ENCODE peak calls at places on chromosomes 16 and 17, in ten cellular contexts. One of them, this sample, is unnamed.

GRCh38 chr17:67850991-67851631 is 25.8 kb downstream of the BPTF start:
- DNase-seq in ovary: no peak
- DNase-seq in HCT116: no peak
- DNase-seq in H54: no peak
- DNase-seq in testis: no peak
- DNase-seq in A549: no peak
- DNase-seq in gastrocnemius medialis: no peak
- DNase-seq in tibial nerve: no peak
- DNase-seq in adrenal gland: no peak
- DNase-seq in sigmoid colon: no peak
- DNase-seq in this sample: no peak

GRCh38 chr17:30221346-30221745 is 14.2 kb downstream of the SLC6A4 start:
- DNase-seq in ovary: no peak
- DNase-seq in HCT116: no peak
- DNase-seq in H54: no peak
- DNase-seq in testis: no peak
- DNase-seq in A549: no peak
- DNase-seq in gastrocnemius medialis: no peak
- DNase-seq in tibial nerve: no peak
- DNase-seq in adrenal gland: no peak
- DNase-seq in sigmoid colon: no peak
- DNase-seq in this sample: no peak

GRCh38 chr16:674968-675883 is at the start of gene RHBDL1:
- DNase-seq in ovary: no peak
- DNase-seq in HCT116: no peak
- DNase-seq in H54: no peak
- DNase-seq in testis: no peak
- DNase-seq in A549: peak; percentile 66
- DNase-seq in gastrocnemius medialis: no peak
- DNase-seq in tibial nerve: no peak
- DNase-seq in adrenal gland: peak; percentile 61
- DNase-seq in sigmoid colon: no peak
- DNase-seq in this sample: peak; percentile 56

GRCh38 chr16:73544266-73544665 is 496.3 kb upstream of the ZFHX3 start:
- DNase-seq in ovary: no peak
- DNase-seq in HCT116: no peak
- DNase-seq in H54: no peak
- DNase-seq in testis: no peak
- DNase-seq in A549: no peak
- DNase-seq in gastrocnemius medialis: no peak
- DNase-seq in tibial nerve: no peak
- DNase-seq in adrenal gland: no peak
- DNase-seq in sigmoid colon: no peak
- DNase-seq in this sample: no peak

GRCh38 chr16:69315486-69316311 is 4.5 kb downstream of the VPS4A start:
- DNase-seq in ovary: no peak
- DNase-seq in HCT116: no peak
- DNase-seq in H54: no peak
- DNase-seq in testis: no peak
- DNase-seq in A549: no peak
- DNase-seq in gastrocnemius medialis: no peak
- DNase-seq in tibial nerve: no peak
- DNase-seq in adrenal gland: peak; percentile 78
- DNase-seq in sigmoid colon: peak; percentile 44
- DNase-seq in this sample: no peak

GRCh38 chr17:57544381-57544780 is 200.7 kb downstream of the CCDC182 start:
- DNase-seq in ovary: no peak
- DNase-seq in HCT116: no peak
- DNase-seq in H54: no peak
- DNase-seq in testis: no peak
- DNase-seq in A549: no peak
- DNase-seq in gastrocnemius medialis: no peak
- DNase-seq in tibial nerve: no peak
- DNase-seq in adrenal gland: no peak
- DNase-seq in sigmoid colon: no peak
- DNase-seq in this sample: no peak

GRCh38 chr17:40065041-40065770 is 2.4 kb downstream of the THRA start:
- DNase-seq in ovary: peak; percentile 69
- DNase-seq in HCT116: no peak
- DNase-seq in H54: no peak
- DNase-seq in testis: no peak
- DNase-seq in A549: peak; percentile 52
- DNase-seq in gastrocnemius medialis: no peak
- DNase-seq in tibial nerve: no peak
- DNase-seq in adrenal gland: peak; percentile 61
- DNase-seq in sigmoid colon: no peak
- DNase-seq in this sample: no peak

GRCh38 chr17:74042744-74043486 is 160.6 kb upstream of the RPL38 start:
- DNase-seq in ovary: no peak
- DNase-seq in HCT116: peak; percentile 91
- DNase-seq in H54: peak; percentile 98
- DNase-seq in testis: no peak
- DNase-seq in A549: peak; percentile 85
- DNase-seq in gastrocnemius medialis: peak; percentile 52
- DNase-seq in tibial nerve: peak; percentile 13
- DNase-seq in adrenal gland: peak; percentile 90
- DNase-seq in sigmoid colon: peak; percentile 70
- DNase-seq in this sample: no peak

GRCh38 chr16:68265078-68265925 is 976 bp downstream of the SLC7A6 start:
- DNase-seq in ovary: no peak
- DNase-seq in HCT116: peak; percentile 68
- DNase-seq in H54: peak; percentile 85
- DNase-seq in testis: peak; percentile 59
- DNase-seq in A549: peak; percentile 91
- DNase-seq in gastrocnemius medialis: peak; percentile 91
- DNase-seq in tibial nerve: peak; percentile 73
- DNase-seq in adrenal gland: peak; percentile 85
- DNase-seq in sigmoid colon: peak; percentile 87
- DNase-seq in this sample: peak; percentile 65
- TF ChIP-seq POLR2A in ovary: no peak
- TF ChIP-seq POLR2A in HCT116: no peak
- TF ChIP-seq POLR2A in H54: no peak
- TF ChIP-seq POLR2A in testis: no peak
- TF ChIP-seq POLR2A in A549: peak; percentile 22
- TF ChIP-seq POLR2A in gastrocnemius medialis: peak; percentile 90
- TF ChIP-seq POLR2A in tibial nerve: peak; percentile 13
- TF ChIP-seq POLR2A in adrenal gland: peak; percentile 85
- TF ChIP-seq POLR2A in sigmoid colon: no peak
- TF ChIP-seq POLR2A in this sample: no peak

GRCh38 chr17:29178750-29179231 is 1.4 kb downstream of the MYO18A start:
- DNase-seq in ovary: no peak
- DNase-seq in HCT116: no peak
- DNase-seq in H54: no peak
- DNase-seq in testis: no peak
- DNase-seq in A549: peak; percentile 29
- DNase-seq in gastrocnemius medialis: no peak
- DNase-seq in tibial nerve: no peak
- DNase-seq in adrenal gland: no peak
- DNase-seq in sigmoid colon: no peak
- DNase-seq in this sample: peak; percentile 55

GRCh38 chr17:29175349-29175748 is 4.8 kb downstream of the MYO18A start:
- DNase-seq in ovary: no peak
- DNase-seq in HCT116: no peak
- DNase-seq in H54: no peak
- DNase-seq in testis: no peak
- DNase-seq in A549: no peak
- DNase-seq in gastrocnemius medialis: no peak
- DNase-seq in tibial nerve: no peak
- DNase-seq in adrenal gland: no peak
- DNase-seq in sigmoid colon: no peak
- DNase-seq in this sample: no peak

GRCh38 chr17:29177541-29177870 is 2.7 kb downstream of the MYO18A start:
- DNase-seq in ovary: no peak
- DNase-seq in HCT116: no peak
- DNase-seq in H54: no peak
- DNase-seq in testis: no peak
- DNase-seq in A549: no peak
- DNase-seq in gastrocnemius medialis: no peak
- DNase-seq in tibial nerve: no peak
- DNase-seq in adrenal gland: no peak
- DNase-seq in sigmoid colon: no peak
- DNase-seq in this sample: no peak

GRCh38 chr17:29177871-29178749 is 2.1 kb downstream of the MYO18A start:
- DNase-seq in ovary: no peak
- DNase-seq in HCT116: no peak
- DNase-seq in H54: no peak
- DNase-seq in testis: no peak
- DNase-seq in A549: peak; percentile 61
- DNase-seq in gastrocnemius medialis: no peak
- DNase-seq in tibial nerve: no peak
- DNase-seq in adrenal gland: no peak
- DNase-seq in sigmoid colon: no peak
- DNase-seq in this sample: peak; percentile 12

DNA sequence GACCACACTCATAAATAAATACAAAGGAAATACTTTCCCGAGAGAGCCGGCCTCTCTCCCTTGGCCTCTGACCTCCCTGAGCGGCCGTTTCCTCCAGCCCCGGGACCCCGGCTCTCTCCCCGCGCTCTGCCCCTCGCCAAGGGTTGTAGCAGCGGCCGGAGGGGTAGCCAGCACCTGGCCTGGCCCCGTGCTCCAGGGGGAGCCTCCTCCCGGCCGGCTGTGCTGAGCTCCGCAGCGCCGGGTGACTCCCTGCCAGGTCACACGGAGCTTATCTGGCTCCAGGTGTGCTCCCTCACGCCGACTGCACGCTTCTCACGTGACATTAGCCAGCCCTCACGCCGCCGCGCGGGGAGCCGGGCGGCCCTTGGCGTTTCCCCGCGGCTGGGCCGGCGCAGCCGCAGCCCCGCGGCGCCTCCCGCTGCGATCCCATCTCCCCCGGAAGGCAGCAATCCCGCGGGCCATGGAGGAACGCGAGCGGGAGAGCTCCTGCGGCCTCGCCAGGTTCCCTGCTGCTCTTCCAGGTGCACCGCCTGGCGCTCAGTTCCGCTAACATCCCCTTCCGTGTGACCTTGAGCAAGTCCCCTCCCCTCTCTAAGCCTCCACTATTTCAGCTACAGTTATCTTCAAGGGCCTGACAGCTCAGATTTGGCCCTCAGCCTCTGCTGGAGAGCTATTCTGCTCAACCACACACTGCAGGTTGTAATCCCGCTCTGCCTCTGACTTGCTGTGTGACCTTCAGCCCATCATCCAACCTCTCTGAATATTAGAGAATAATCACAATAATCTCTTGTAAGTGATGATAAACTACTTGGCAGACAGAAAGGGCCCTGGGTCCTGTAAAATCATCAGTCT is 3.5 kb downstream of the MYO18A start:
- DNase-seq in ovary: peak; percentile 83
- DNase-seq in HCT116: no peak
- DNase-seq in H54: peak; percentile 80
- DNase-seq in testis: peak; percentile 76
- DNase-seq in A549: peak; percentile 42
- DNase-seq in gastrocnemius medialis: peak; percentile 86
- DNase-seq in tibial nerve: no peak
- DNase-seq in adrenal gland: peak; percentile 68
- DNase-seq in sigmoid colon: peak; percentile 84
- DNase-seq in this sample: peak; percentile 76
- TF ChIP-seq POLR2A in ovary: no peak
- TF ChIP-seq POLR2A in HCT116: no peak
- TF ChIP-seq POLR2A in H54: no peak
- TF ChIP-seq POLR2A in testis: no peak
- TF ChIP-seq POLR2A in A549: peak; percentile 43
- TF ChIP-seq POLR2A in gastrocnemius medialis: peak; percentile 72
- TF ChIP-seq POLR2A in tibial nerve: no peak
- TF ChIP-seq POLR2A in adrenal gland: peak; percentile 67
- TF ChIP-seq POLR2A in sigmoid colon: no peak
- TF ChIP-seq POLR2A in this sample: peak; percentile 60

GRCh38 chr16:67043420-67043819 is 14.5 kb downstream of the CBFB start:
- DNase-seq in ovary: no peak
- DNase-seq in HCT116: no peak
- DNase-seq in H54: no peak
- DNase-seq in testis: no peak
- DNase-seq in A549: no peak
- DNase-seq in gastrocnemius medialis: no peak
- DNase-seq in tibial nerve: no peak
- DNase-seq in adrenal gland: no peak
- DNase-seq in sigmoid colon: no peak
- DNase-seq in this sample: no peak
- TF ChIP-seq POLR2A in ovary: no peak
- TF ChIP-seq POLR2A in HCT116: no peak
- TF ChIP-seq POLR2A in H54: no peak
- TF ChIP-seq POLR2A in testis: no peak
- TF ChIP-seq POLR2A in A549: no peak
- TF ChIP-seq POLR2A in gastrocnemius medialis: no peak
- TF ChIP-seq POLR2A in tibial nerve: no peak
- TF ChIP-seq POLR2A in adrenal gland: no peak
- TF ChIP-seq POLR2A in sigmoid colon: no peak
- TF ChIP-seq POLR2A in this sample: no peak

GRCh38 chr17:46943218-46943510 is 20.2 kb downstream of the GOSR2 start:
- DNase-seq in ovary: no peak
- DNase-seq in HCT116: no peak
- DNase-seq in H54: no peak
- DNase-seq in testis: no peak
- DNase-seq in A549: no peak
- DNase-seq in gastrocnemius medialis: no peak
- DNase-seq in tibial nerve: no peak
- DNase-seq in adrenal gland: no peak
- DNase-seq in sigmoid colon: no peak
- DNase-seq in this sample: no peak

GRCh38 chr17:46944931-46945330 is 22.0 kb downstream of the GOSR2 start:
- DNase-seq in ovary: no peak
- DNase-seq in HCT116: no peak
- DNase-seq in H54: no peak
- DNase-seq in testis: no peak
- DNase-seq in A549: no peak
- DNase-seq in gastrocnemius medialis: no peak
- DNase-seq in tibial nerve: no peak
- DNase-seq in adrenal gland: no peak
- DNase-seq in sigmoid colon: no peak
- DNase-seq in this sample: no peak

GRCh38 chr17:46940692-46941404 is 17.9 kb downstream of the GOSR2 start:
- DNase-seq in ovary: peak; percentile 78
- DNase-seq in HCT116: peak; percentile 66
- DNase-seq in H54: peak; percentile 82
- DNase-seq in testis: peak; percentile 87
- DNase-seq in A549: peak; percentile 84
- DNase-seq in gastrocnemius medialis: peak; percentile 61
- DNase-seq in tibial nerve: peak; percentile 82
- DNase-seq in adrenal gland: peak; percentile 86
- DNase-seq in sigmoid colon: peak; percentile 80
- DNase-seq in this sample: peak; percentile 89

GRCh38 chr17:46943511-46944393 is 20.8 kb downstream of the GOSR2 start:
- DNase-seq in ovary: peak; percentile 70
- DNase-seq in HCT116: no peak
- DNase-seq in H54: no peak
- DNase-seq in testis: peak; percentile 62
- DNase-seq in A549: no peak
- DNase-seq in gastrocnemius medialis: no peak
- DNase-seq in tibial nerve: peak; percentile 18
- DNase-seq in adrenal gland: peak; percentile 34
- DNase-seq in sigmoid colon: peak; percentile 77
- DNase-seq in this sample: no peak

DNA sequence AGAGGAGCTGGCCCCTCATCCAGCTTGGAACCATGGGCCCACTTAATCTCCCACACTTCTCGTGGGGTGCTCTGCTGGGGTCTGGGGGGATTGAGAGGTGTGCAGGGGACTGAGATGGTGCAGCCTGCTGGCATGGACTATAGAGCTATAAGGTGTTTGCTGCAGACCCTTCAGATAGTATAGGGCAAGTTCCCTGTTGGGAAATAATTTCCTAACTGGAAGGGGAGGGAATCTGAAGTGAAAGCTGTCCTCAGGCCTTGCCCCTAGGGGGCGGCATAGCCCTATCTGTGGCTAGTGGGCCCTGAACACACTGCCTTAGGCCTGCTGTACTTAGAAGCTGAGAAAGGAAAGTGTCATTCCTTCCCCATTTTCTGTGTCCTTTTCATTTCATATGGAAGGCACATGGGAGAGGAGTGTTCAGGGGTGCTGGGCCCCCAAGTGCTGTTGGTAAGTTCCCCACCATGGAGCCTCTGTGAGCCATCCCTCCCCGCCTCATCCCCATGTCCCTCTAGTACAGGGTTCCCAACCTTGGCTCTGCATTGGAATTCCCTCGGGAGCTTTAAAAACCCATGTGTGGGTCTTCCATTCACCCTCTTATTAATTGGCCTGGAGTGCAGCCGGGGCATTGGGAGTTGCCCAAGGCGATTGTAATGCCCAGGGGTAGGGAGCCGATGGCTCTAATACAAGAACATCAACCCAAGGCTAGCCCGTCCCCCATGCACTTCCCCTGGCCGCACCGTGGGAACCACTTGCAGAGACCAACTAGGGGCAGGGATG is 19.7 kb downstream of the GOSR2 start:
- DNase-seq in ovary: peak; percentile 78
- DNase-seq in HCT116: peak; percentile 55
- DNase-seq in H54: peak; percentile 84
- DNase-seq in testis: peak; percentile 77
- DNase-seq in A549: peak; percentile 77
- DNase-seq in gastrocnemius medialis: peak; percentile 53
- DNase-seq in tibial nerve: peak; percentile 47
- DNase-seq in adrenal gland: peak; percentile 50
- DNase-seq in sigmoid colon: no peak
- DNase-seq in this sample: peak; percentile 60
- TF ChIP-seq POLR2A in ovary: no peak
- TF ChIP-seq POLR2A in HCT116: no peak
- TF ChIP-seq POLR2A in H54: no peak
- TF ChIP-seq POLR2A in testis: no peak
- TF ChIP-seq POLR2A in A549: no peak
- TF ChIP-seq POLR2A in gastrocnemius medialis: no peak
- TF ChIP-seq POLR2A in tibial nerve: no peak
- TF ChIP-seq POLR2A in adrenal gland: no peak
- TF ChIP-seq POLR2A in sigmoid colon: no peak
- TF ChIP-seq POLR2A in this sample: no peak

This sample was measured in erythroblast.